ENCODE peak calls at places on chromosome 16, in five cellular contexts. One of them, this sample, is unnamed.

GRCh38 chr16:11045846-11046245 is 101.5 kb downstream of the CLEC16A start:
- DNase-seq in nephron progenitor cell: no peak
- DNase-seq in cardiac muscle cell: no peak
- DNase-seq in fibroblast of pulmonary artery: no peak
- DNase-seq in prostate gland: no peak
- DNase-seq in this sample: no peak

GRCh38 chr16:24135624-24136296 is 120.4 kb upstream of the CACNG3 start:
- DNase-seq in cardiac muscle cell: no peak
- DNase-seq in fibroblast of pulmonary artery: no peak
- DNase-seq in nephron progenitor cell: no peak
- DNase-seq in prostate gland: no peak
- DNase-seq in this sample: no peak

GRCh38 chr16:35391328-35391727 is 1931.9 kb downstream of the TP53TG3F start:
- DNase-seq in fibroblast of pulmonary artery: peak
- DNase-seq in prostate gland: peak
- DNase-seq in cardiac muscle cell: no peak
- DNase-seq in nephron progenitor cell: peak
- DNase-seq in this sample: no peak

GRCh38 chr16:143456-143855 is 5.0 kb upstream of the NPRL3 start:
- DNase-seq in prostate gland: no peak
- DNase-seq in fibroblast of pulmonary artery: peak
- DNase-seq in nephron progenitor cell: no peak
- DNase-seq in cardiac muscle cell: no peak
- DNase-seq in this sample: no peak

GRCh38 chr16:68426355-68426652 is 22.0 kb downstream of the SMPD3 start:
- DNase-seq in prostate gland: no peak
- DNase-seq in cardiac muscle cell: no peak
- DNase-seq in fibroblast of pulmonary artery: no peak
- DNase-seq in nephron progenitor cell: no peak
- DNase-seq in this sample: no peak

GRCh38 chr16:69223882-69224281 is 36.9 kb downstream of the SNTB2 start:
- DNase-seq in fibroblast of pulmonary artery: peak
- DNase-seq in prostate gland: no peak
- DNase-seq in cardiac muscle cell: no peak
- DNase-seq in nephron progenitor cell: no peak
- DNase-seq in this sample: no peak

GRCh38 chr16:4414187-4414909 is 2.0 kb downstream of the CORO7 start:
- DNase-seq in cardiac muscle cell: no peak
- DNase-seq in prostate gland: no peak
- DNase-seq in nephron progenitor cell: no peak
- DNase-seq in fibroblast of pulmonary artery: no peak
- DNase-seq in this sample: no peak

GRCh38 chr16:14284930-14285541 is 213.9 kb downstream of the MRTFB start:
- DNase-seq in fibroblast of pulmonary artery: peak
- DNase-seq in prostate gland: no peak
- DNase-seq in nephron progenitor cell: no peak
- DNase-seq in cardiac muscle cell: peak
- DNase-seq in this sample: peak

GRCh38 chr16:64356267-64356666 is 765.6 kb downstream of the CDH11 start:
- DNase-seq in cardiac muscle cell: no peak
- DNase-seq in prostate gland: no peak
- DNase-seq in nephron progenitor cell: no peak
- DNase-seq in fibroblast of pulmonary artery: peak
- DNase-seq in this sample: no peak

GRCh38 chr16:58734459-58734787 is 307 bp upstream of the GOT2 start:
- DNase-seq in nephron progenitor cell: no peak
- DNase-seq in cardiac muscle cell: no peak
- DNase-seq in fibroblast of pulmonary artery: no peak
- DNase-seq in prostate gland: no peak
- DNase-seq in this sample: no peak
- TF ChIP-seq CTCF in nephron progenitor cell: no peak
- TF ChIP-seq CTCF in cardiac muscle cell: no peak
- TF ChIP-seq CTCF in fibroblast of pulmonary artery: no peak
- TF ChIP-seq CTCF in prostate gland: no peak
- TF ChIP-seq CTCF in this sample: no peak

GRCh38 chr16:57422026-57422944 is 17.7 kb downstream of the CCL17 start:
- DNase-seq in fibroblast of pulmonary artery: peak
- DNase-seq in cardiac muscle cell: peak
- DNase-seq in prostate gland: peak
- DNase-seq in nephron progenitor cell: peak
- DNase-seq in this sample: no peak
- TF ChIP-seq CTCF in fibroblast of pulmonary artery: peak
- TF ChIP-seq CTCF in cardiac muscle cell: peak
- TF ChIP-seq CTCF in prostate gland: no peak
- TF ChIP-seq CTCF in nephron progenitor cell: peak
- TF ChIP-seq CTCF in this sample: peak

GRCh38 chr16:30417447-30418349 is 10.3 kb downstream of the ZNF771 start:
- DNase-seq in fibroblast of pulmonary artery: peak
- DNase-seq in nephron progenitor cell: peak
- DNase-seq in prostate gland: peak
- DNase-seq in cardiac muscle cell: peak
- DNase-seq in this sample: peak
- TF ChIP-seq CTCF in fibroblast of pulmonary artery: no peak
- TF ChIP-seq CTCF in nephron progenitor cell: no peak
- TF ChIP-seq CTCF in prostate gland: no peak
- TF ChIP-seq CTCF in cardiac muscle cell: no peak
- TF ChIP-seq CTCF in this sample: peak

DNA sequence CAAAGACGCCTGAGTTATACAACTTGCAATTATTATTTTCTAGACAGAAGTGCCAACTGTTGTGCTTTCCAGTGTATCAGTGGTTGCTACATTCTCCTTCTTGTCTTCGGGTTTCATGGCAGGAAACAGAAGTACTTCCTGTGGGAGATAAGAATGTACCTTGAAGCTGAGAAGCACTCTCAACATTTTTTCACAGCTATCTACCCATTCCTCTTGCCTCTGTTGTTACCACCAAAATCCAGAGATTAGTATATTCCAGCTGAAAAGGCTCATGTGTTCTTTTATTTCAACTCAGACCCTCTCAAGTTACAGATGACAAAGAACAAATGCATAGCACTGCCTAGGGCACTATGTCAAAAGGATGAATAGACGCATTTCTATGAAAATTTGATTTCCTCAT is 4.8 kb upstream of the ADAT1 start:
- DNase-seq in nephron progenitor cell: no peak
- DNase-seq in cardiac muscle cell: no peak
- DNase-seq in prostate gland: no peak
- DNase-seq in fibroblast of pulmonary artery: peak
- DNase-seq in this sample: no peak
- TF ChIP-seq CTCF in nephron progenitor cell: no peak
- TF ChIP-seq CTCF in cardiac muscle cell: no peak
- TF ChIP-seq CTCF in prostate gland: no peak
- TF ChIP-seq CTCF in fibroblast of pulmonary artery: no peak
- TF ChIP-seq CTCF in this sample: no peak

GRCh38 chr16:53220585-53220984 is 165.8 kb downstream of the CHD9 start:
- DNase-seq in nephron progenitor cell: no peak
- DNase-seq in fibroblast of pulmonary artery: peak
- DNase-seq in cardiac muscle cell: peak
- DNase-seq in prostate gland: no peak
- DNase-seq in this sample: no peak
- TF ChIP-seq CTCF in nephron progenitor cell: no peak
- TF ChIP-seq CTCF in fibroblast of pulmonary artery: peak
- TF ChIP-seq CTCF in cardiac muscle cell: peak
- TF ChIP-seq CTCF in prostate gland: no peak
- TF ChIP-seq CTCF in this sample: peak

DNA sequence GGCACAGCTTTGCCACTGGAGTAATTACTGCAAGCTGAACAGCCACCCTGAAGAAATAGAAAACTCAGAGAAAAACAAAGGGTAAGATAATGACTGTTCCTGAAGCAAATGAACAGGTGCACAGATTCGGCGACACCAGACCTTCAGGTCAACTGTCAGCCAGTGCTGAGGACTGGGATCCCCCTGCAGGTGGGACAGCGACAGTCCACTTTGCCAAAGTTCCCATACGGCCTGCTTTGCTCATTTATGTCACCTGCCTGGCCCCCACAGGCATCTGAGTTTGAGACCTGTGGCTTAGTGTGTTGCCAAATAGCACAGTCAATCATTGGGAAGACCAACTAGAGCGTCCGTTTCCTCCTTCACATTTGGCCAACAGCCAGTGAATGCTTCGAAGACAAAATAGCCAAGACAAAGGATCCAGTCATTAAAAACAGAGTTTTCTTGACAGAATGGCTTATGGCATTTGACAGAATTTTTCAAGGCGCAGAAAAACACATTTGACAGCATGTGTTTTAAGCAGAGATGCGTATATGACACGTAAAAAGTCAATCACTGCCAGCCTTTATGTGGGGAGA is 113.8 kb downstream of the ABCC12 start:
- DNase-seq in cardiac muscle cell: peak
- DNase-seq in nephron progenitor cell: peak
- DNase-seq in prostate gland: no peak
- DNase-seq in fibroblast of pulmonary artery: no peak
- DNase-seq in this sample: no peak
- TF ChIP-seq CTCF in cardiac muscle cell: no peak
- TF ChIP-seq CTCF in nephron progenitor cell: peak
- TF ChIP-seq CTCF in prostate gland: no peak
- TF ChIP-seq CTCF in fibroblast of pulmonary artery: no peak
- TF ChIP-seq CTCF in this sample: no peak

DNA sequence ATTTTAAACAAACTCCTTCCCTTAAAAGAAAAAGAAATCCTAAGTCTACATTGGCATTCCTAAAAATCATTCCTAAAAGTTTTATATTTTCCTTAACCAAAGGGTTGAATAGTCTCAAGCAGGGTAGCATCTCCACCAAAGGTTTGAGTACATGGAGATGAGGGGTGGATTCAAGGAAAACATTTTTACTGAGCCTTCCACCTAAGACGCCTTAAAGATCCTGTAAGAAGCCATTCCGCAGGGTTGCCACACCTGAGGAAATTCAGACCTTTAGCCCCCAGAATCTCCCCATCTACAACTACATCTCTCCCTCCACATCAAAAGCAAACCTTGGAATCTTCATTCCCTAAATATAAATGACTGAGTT is 7.7 kb upstream of the AKTIP start:
- DNase-seq in nephron progenitor cell: no peak
- DNase-seq in cardiac muscle cell: no peak
- DNase-seq in fibroblast of pulmonary artery: no peak
- DNase-seq in prostate gland: no peak
- DNase-seq in this sample: no peak
- TF ChIP-seq CTCF in nephron progenitor cell: peak
- TF ChIP-seq CTCF in cardiac muscle cell: no peak
- TF ChIP-seq CTCF in fibroblast of pulmonary artery: no peak
- TF ChIP-seq CTCF in prostate gland: no peak
- TF ChIP-seq CTCF in this sample: no peak

GRCh38 chr16:17475104-17475503 is 4.3 kb upstream of the XYLT1 start:
- DNase-seq in cardiac muscle cell: no peak
- DNase-seq in prostate gland: no peak
- DNase-seq in nephron progenitor cell: no peak
- DNase-seq in fibroblast of pulmonary artery: no peak
- DNase-seq in this sample: no peak
- TF ChIP-seq CTCF in cardiac muscle cell: no peak
- TF ChIP-seq CTCF in prostate gland: no peak
- TF ChIP-seq CTCF in nephron progenitor cell: no peak
- TF ChIP-seq CTCF in fibroblast of pulmonary artery: no peak
- TF ChIP-seq CTCF in this sample: no peak

GRCh38 chr16:58226790-58227189 is 28.9 kb upstream of the CSNK2A2 start:
- DNase-seq in cardiac muscle cell: no peak
- DNase-seq in nephron progenitor cell: no peak
- DNase-seq in prostate gland: no peak
- DNase-seq in fibroblast of pulmonary artery: no peak
- DNase-seq in this sample: no peak
- TF ChIP-seq CTCF in cardiac muscle cell: no peak
- TF ChIP-seq CTCF in nephron progenitor cell: no peak
- TF ChIP-seq CTCF in prostate gland: no peak
- TF ChIP-seq CTCF in fibroblast of pulmonary artery: no peak
- TF ChIP-seq CTCF in this sample: no peak

GRCh38 chr16:78478267-78478821 is 378.9 kb downstream of the WWOX start:
- DNase-seq in prostate gland: no peak
- DNase-seq in cardiac muscle cell: no peak
- DNase-seq in fibroblast of pulmonary artery: no peak
- DNase-seq in nephron progenitor cell: no peak
- DNase-seq in this sample: no peak
- TF ChIP-seq CTCF in prostate gland: no peak
- TF ChIP-seq CTCF in cardiac muscle cell: no peak
- TF ChIP-seq CTCF in fibroblast of pulmonary artery: no peak
- TF ChIP-seq CTCF in nephron progenitor cell: peak
- TF ChIP-seq CTCF in this sample: no peak

This sample was measured in osteocyte.